ENCODE peak calls at places on chromosomes 16 and 17, in eight cellular contexts. R, P, O, M, H, F, D and K are unnamed samples.

GRCh38 chr16:8937803-8938202 is 25.9 kb downstream of the USP7 start:
- DNase-seq in M (no peak), H (no peak), D (no peak), O (no peak), P (peak), R (no peak), F (no peak), K (no peak)

GRCh38 chr17:17205368-17206148 is 575 bp downstream of the PLD6 start:
- DNase-seq in H (peak), M (peak), D (no peak), R (peak), P (peak), O (peak), F (peak), K (peak)

GRCh38 chr16:67104845-67105244 is 4.9 kb upstream of the PHAF1 start:
- DNase-seq in P (peak), R (no peak), O (no peak), H (no peak), D (no peak), F (no peak), M (no peak), K (no peak)

GRCh38 chr17:44988256-44988942 is 20.3 kb upstream of the C1QL1 start:
- DNase-seq in M (no peak), O (no peak), P (no peak), H (no peak), F (no peak), R (no peak), D (peak), K (no peak)

GRCh38 chr16:19071811-19072777 is 4.7 kb downstream of the COQ7 start:
- DNase-seq in D (peak), O (peak), F (peak), M (no peak), P (peak), H (peak), R (no peak), K (peak)

GRCh38 chr16:50573947-50574751 is 26.0 kb downstream of the NKD1 start:
- DNase-seq in P (no peak), R (no peak), O (no peak), D (no peak), F (no peak), H (peak), M (no peak), K (no peak)

GRCh38 chr16:27745348-27745747 is 195.4 kb downstream of the KATNIP start:
- DNase-seq in R (no peak), H (no peak), P (no peak), O (no peak), F (peak), D (no peak), M (no peak), K (peak)

GRCh38 chr17:77616243-77616731 is 342.2 kb upstream of the TNRC6C start:
- DNase-seq in R (no peak), P (no peak), F (no peak), M (no peak), O (no peak), D (no peak), H (no peak), K (no peak)

GRCh38 chr16:4315185-4316102 is at the start of gene GLIS2:
- DNase-seq in M (no peak), H (peak), R (peak), P (peak), F (peak), D (peak), O (peak), K (peak)

GRCh38 chr16:67393111-67393789 is at the start of gene TPPP3:
- DNase-seq in R (peak), O (peak), M (peak), H (peak), D (peak), P (peak), F (peak), K (peak)

GRCh38 chr17:50903604-50904521 is 37.7 kb upstream of the TOB1 start:
- DNase-seq in H (peak), D (no peak), O (peak), P (no peak), M (peak), F (peak), R (no peak), K (no peak)

GRCh38 chr17:30716461-30717289 is 107.8 kb downstream of the CRLF3 start:
- DNase-seq in H (peak), P (no peak), R (peak), M (no peak), F (peak), D (no peak), O (no peak), K (no peak)

GRCh38 chr17:61063528-61063927 is 336.1 kb upstream of the TBX2 start:
- DNase-seq in D (no peak), H (no peak), F (no peak), M (no peak), R (no peak), O (no peak), P (no peak), K (no peak)

GRCh38 chr17:15171433-15172047 is 93.6 kb downstream of the PMP22 start:
- DNase-seq in F (peak), H (peak), R (peak), P (peak), D (peak), O (peak), M (peak), K (peak)

GRCh38 chr16:68396481-68396880 is 51.8 kb downstream of the SMPD3 start:
- DNase-seq in F (peak), O (no peak), D (peak), M (no peak), R (no peak), P (peak), H (peak), K (no peak)

GRCh38 chr17:74754832-74755231 is 6.4 kb downstream of the NHERF1 start:
- DNase-seq in D (no peak), P (no peak), M (no peak), R (no peak), F (no peak), H (no peak), O (no peak), K (no peak)

GRCh38 chr16:85916141-85916890 is 17.4 kb downstream of the IRF8 start:
- DNase-seq in P (peak), D (no peak), H (peak), M (no peak), O (no peak), F (peak), R (no peak), K (peak)

GRCh38 chr16:69618307-69618706 is 52.5 kb downstream of the NFAT5 start:
- DNase-seq in H (no peak), D (no peak), M (no peak), P (no peak), F (peak), R (no peak), O (no peak), K (no peak)

GRCh38 chr17:77951123-77951522 is 7.4 kb upstream of the TNRC6C start:
- DNase-seq in M (no peak), H (no peak), R (no peak), P (no peak), O (no peak), D (no peak), F (no peak), K (no peak)

GRCh38 chr16:81519298-81520150 is 74.9 kb downstream of the CMIP start:
- DNase-seq in O (no peak), F (no peak), R (no peak), H (no peak), P (no peak), D (no peak), M (no peak), K (peak)

GRCh38 chr16:71421911-71422310 is 19.9 kb downstream of the TLE7 start:
- DNase-seq in P (peak), D (no peak), M (no peak), R (peak), H (no peak), F (peak), O (no peak), K (no peak)

GRCh38 chr17:42362245-42362961 is 25.8 kb downstream of the STAT3 start:
- DNase-seq in R (no peak), F (no peak), D (no peak), P (no peak), O (no peak), M (no peak), H (no peak), K (no peak)

GRCh38 chr16:1918890-1919679 is 870 bp upstream of the HS3ST6 start:
- DNase-seq in F (no peak), P (no peak), D (no peak), R (no peak), M (no peak), H (no peak), O (no peak), K (no peak)

GRCh38 chr16:49924078-49924477 is 68.2 kb upstream of the ZNF423 start:
- DNase-seq in H (no peak), P (no peak), F (peak), O (no peak), M (no peak), D (no peak), R (peak), K (no peak)

GRCh38 chr16:9826630-9827029 is 355.6 kb downstream of the GRIN2A start:
- DNase-seq in R (no peak), H (no peak), P (no peak), O (no peak), M (no peak), F (no peak), D (no peak), K (no peak)

GRCh38 chr16:90000733-90001427 is 18.4 kb downstream of the DBNDD1 start:
- DNase-seq in P (no peak), R (no peak), M (no peak), O (no peak), F (no peak), D (no peak), H (no peak), K (no peak)

GRCh38 chr17:58527306-58527705 is 12.9 kb upstream of the MTMR4 start:
- DNase-seq in M (no peak), O (no peak), F (no peak), D (no peak), H (no peak), R (no peak), P (no peak), K (no peak)

GRCh38 chr17:61689610-61690180 is 98.7 kb upstream of the NACA2 start:
- DNase-seq in H (peak), D (no peak), R (no peak), P (no peak), F (peak), M (no peak), O (no peak), K (peak)

GRCh38 chr17:82406131-82406671 is 11.9 kb upstream of the HEXD start:
- DNase-seq in F (no peak), H (no peak), O (no peak), R (no peak), M (no peak), P (no peak), D (no peak), K (no peak)

GRCh38 chr16:55703003-55704001 is 47.5 kb downstream of the SLC6A2 start:
- DNase-seq in D (no peak), O (peak), F (peak), M (no peak), P (peak), H (peak), R (no peak), K (no peak)